ENCODE peak calls at places on chromosome 5, in seven cellular contexts. G, A, H, S, W, P and L are unnamed samples.

GRCh38 chr5:179378441-179379271 is 33.4 kb upstream of the ADAMTS2 start:
- DNase-seq in G (no peak), A (no peak), H (peak), S (no peak), W (no peak), P (peak), L (peak)

GRCh38 chr5:169024426-169024825 is 276.5 kb downstream of the SLIT3 start:
- DNase-seq in G (no peak), A (no peak), H (no peak), S (no peak), W (no peak), P (no peak), L (no peak)

GRCh38 chr5:146690880-146691355 is 174.9 kb upstream of the GPR151 start:
- DNase-seq in G (no peak), A (no peak), H (no peak), S (no peak), W (no peak), P (no peak), L (no peak)

GRCh38 chr5:72656331-72656730 is 149.1 kb upstream of the ZNF366 start:
- DNase-seq in G (no peak), A (no peak), H (no peak), S (no peak), W (no peak), P (no peak), L (no peak)

GRCh38 chr5:124745367-124746251 is 830 bp downstream of the ZNF608 start:
- DNase-seq in G (no peak), A (no peak), H (no peak), S (no peak), W (no peak), P (peak), L (peak)

GRCh38 chr5:4575608-4576007 is 564.5 kb upstream of the ADAMTS16 start:
- DNase-seq in G (no peak), A (no peak), H (no peak), S (no peak), W (no peak), P (no peak), L (no peak)

GRCh38 chr5:179805529-179806249 is 977 bp downstream of the MGAT4B start:
- DNase-seq in G (no peak), A (no peak), H (peak), S (no peak), W (no peak), P (peak), L (no peak)

GRCh38 chr5:81749562-81750307 is 1.2 kb downstream of the SSBP2 start:
- DNase-seq in G (no peak), A (peak), H (peak), S (peak), W (no peak), P (no peak), L (peak)

GRCh38 chr5:74279244-74279643 is 361.3 kb downstream of the ENC1 start:
- DNase-seq in G (no peak), A (no peak), H (no peak), S (no peak), W (no peak), P (no peak), L (no peak)

GRCh38 chr5:172133359-172134029 is 54.5 kb downstream of the STK10 start:
- DNase-seq in G (no peak), A (no peak), H (no peak), S (peak), W (peak), P (peak), L (peak)

GRCh38 chr5:2912741-2913140 is 161.3 kb upstream of the IRX2 start:
- DNase-seq in G (no peak), A (no peak), H (peak), S (no peak), W (no peak), P (no peak), L (no peak)

GRCh38 chr5:61758711-61759110 is 426.7 kb downstream of the ZSWIM6 start:
- DNase-seq in G (no peak), A (no peak), H (no peak), S (no peak), W (no peak), P (no peak), L (no peak)

GRCh38 chr5:61752588-61752987 is 420.5 kb downstream of the ZSWIM6 start:
- DNase-seq in G (no peak), A (no peak), H (no peak), S (no peak), W (no peak), P (no peak), L (no peak)

GRCh38 chr5:61754792-61755191 is 422.7 kb downstream of the ZSWIM6 start:
- DNase-seq in G (no peak), A (no peak), H (no peak), S (no peak), W (no peak), P (no peak), L (no peak)

DNA sequence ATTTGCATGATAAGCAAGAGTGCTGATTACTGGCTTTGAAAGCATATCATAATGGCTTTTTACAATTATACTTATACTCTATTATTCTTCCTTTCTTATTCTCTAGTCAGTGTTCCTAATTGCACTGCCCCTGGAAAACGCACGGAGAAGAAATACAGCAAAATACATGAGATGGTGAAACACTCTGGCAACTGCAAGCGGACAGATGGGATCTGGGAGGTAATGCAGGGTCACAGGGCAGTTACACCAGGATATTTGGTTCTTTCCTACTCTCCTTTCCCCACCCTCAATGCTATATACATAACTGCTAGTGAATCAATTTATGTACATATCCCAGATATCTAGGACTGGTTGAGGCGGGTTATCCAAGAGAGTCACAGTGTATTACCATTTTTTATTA is 423.7 kb downstream of the ZSWIM6 start:
- DNase-seq in G (no peak), A (no peak), H (no peak), S (no peak), W (no peak), P (no peak), L (no peak)
- H3K18ac ChIP-seq in G (no peak), A (no peak), H (no peak), S (no peak), W (no peak), P (no peak), L (no peak)

GRCh38 chr5:89981871-89982773 is 427.4 kb downstream of the CETN3 start:
- DNase-seq in G (no peak), A (no peak), H (no peak), S (no peak), W (no peak), P (peak), L (no peak)
- H3K18ac ChIP-seq in G (no peak), A (no peak), H (no peak), S (no peak), W (no peak), P (no peak), L (no peak)

GRCh38 chr5:158063052-158063451 is 204.1 kb upstream of the CLINT1 start:
- DNase-seq in G (no peak), A (no peak), H (no peak), S (no peak), W (no peak), P (no peak), L (no peak)
- H3K18ac ChIP-seq in G (no peak), A (no peak), H (no peak), S (no peak), W (no peak), P (no peak), L (no peak)

DNA sequence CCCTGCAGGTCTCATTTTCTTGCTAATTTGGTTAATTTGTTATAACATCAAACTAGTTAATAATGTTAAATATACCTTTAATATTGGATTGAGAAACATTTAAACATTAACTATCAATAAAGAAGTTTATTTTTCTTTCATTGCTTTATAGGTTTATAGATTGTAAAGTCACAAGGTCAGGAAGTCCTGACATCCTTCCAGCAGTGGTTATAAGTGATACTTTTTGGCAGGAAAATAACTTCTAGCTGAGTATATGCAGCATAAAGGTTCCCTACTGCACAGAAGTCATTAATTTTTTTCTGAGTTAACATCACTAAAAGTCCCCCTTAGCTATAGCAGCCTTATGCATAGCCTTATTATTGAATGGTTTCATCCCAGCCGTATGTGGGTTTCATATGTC is 85.5 kb downstream of the LNPEP start:
- DNase-seq in G (no peak), A (no peak), H (no peak), S (no peak), W (no peak), P (no peak), L (no peak)
- H3K18ac ChIP-seq in G (no peak), A (no peak), H (no peak), S (no peak), W (no peak), P (no peak), L (no peak)

DNA sequence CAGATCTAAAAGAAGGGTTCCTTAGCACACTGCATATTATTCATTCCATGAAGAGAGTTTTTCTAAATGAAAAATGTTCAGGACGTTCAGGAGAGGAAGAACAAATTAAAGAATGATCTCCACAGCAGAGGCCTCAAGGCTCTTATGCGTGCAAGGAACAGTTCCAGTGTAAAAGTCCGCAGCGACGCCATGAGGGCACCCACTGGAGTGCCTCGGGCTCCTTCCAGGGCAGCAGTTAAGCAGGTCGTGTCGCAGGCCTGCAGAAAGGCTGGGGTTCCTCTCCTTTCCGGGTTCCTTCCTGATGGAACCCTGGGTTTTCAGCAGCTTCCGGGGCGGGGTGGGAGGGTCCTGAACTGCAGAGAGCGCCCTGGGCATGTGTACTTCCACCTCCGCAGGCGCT is 87.1 kb upstream of the SELENOP start:
- DNase-seq in G (no peak), A (no peak), H (no peak), S (no peak), W (no peak), P (no peak), L (no peak)
- H3K18ac ChIP-seq in G (no peak), A (no peak), H (no peak), S (no peak), W (no peak), P (no peak), L (no peak)

GRCh38 chr5:137329581-137329980 is 169.5 kb downstream of the SPOCK1 start:
- DNase-seq in G (no peak), A (no peak), H (no peak), S (no peak), W (no peak), P (no peak), L (no peak)
- H3K18ac ChIP-seq in G (no peak), A (no peak), H (no peak), S (no peak), W (no peak), P (no peak), L (no peak)

GRCh38 chr5:116563909-116564308 is 10.7 kb downstream of the SEMA6A start:
- DNase-seq in G (no peak), A (no peak), H (no peak), S (no peak), W (no peak), P (no peak), L (no peak)
- H3K18ac ChIP-seq in G (no peak), A (no peak), H (no peak), S (no peak), W (no peak), P (no peak), L (no peak)

GRCh38 chr5:75909223-75909622 is 174.0 kb upstream of the SV2C start:
- DNase-seq in G (no peak), A (no peak), H (no peak), S (no peak), W (no peak), P (no peak), L (no peak)
- H3K18ac ChIP-seq in G (no peak), A (no peak), H (no peak), S (no peak), W (no peak), P (no peak), L (no peak)

GRCh38 chr5:56530739-56531138 is 284.6 kb upstream of the MAP3K1 start:
- DNase-seq in G (no peak), A (no peak), H (no peak), S (no peak), W (no peak), P (no peak), L (no peak)
- H3K18ac ChIP-seq in G (no peak), A (no peak), H (no peak), S (no peak), W (no peak), P (no peak), L (no peak)